ENCODE peak calls at places on chromosome 9, in four cellular contexts. M is thyroid gland; C is effector memory CD4-positive, alpha-beta T cell; Q is K562. A is an unnamed sample.

GRCh38 chr9:136105398-136106135 is 10.5 kb upstream of the NACC2 start:
- DNase-seq in M (no peak), C (no peak), Q (no peak), A (no peak)

GRCh38 chr9:125985998-125986655 is 239.0 kb downstream of the PBX3 start:
- DNase-seq in M (no peak), C (no peak), Q (no peak), A (peak; percentile 36)

GRCh38 chr9:7216004-7216821 is 458.4 kb downstream of the KDM4C start:
- DNase-seq in M (no peak), C (no peak), Q (no peak), A (no peak)

GRCh38 chr9:24245988-24246387 is 299.7 kb downstream of the IZUMO3 start:
- DNase-seq in M (no peak), C (no peak), Q (no peak), A (peak; percentile 7)

GRCh38 chr9:4832786-4833579 is 40.2 kb downstream of the RCL1 start:
- DNase-seq in M (no peak), C (no peak), Q (no peak), A (no peak)

GRCh38 chr9:122821278-122821952 is 7.0 kb downstream of the PDCL start:
- DNase-seq in M (peak; percentile 17), C (no peak), Q (no peak), A (no peak)

GRCh38 chr9:68981825-68982224 is 32.1 kb downstream of the PRKACG start:
- DNase-seq in M (no peak), C (no peak), Q (no peak), A (no peak)

GRCh38 chr9:37293664-37294524 is 128.6 kb upstream of the GRHPR start:
- DNase-seq in M (no peak), C (no peak), Q (no peak), A (no peak)

GRCh38 chr9:34279431-34279830 is 49.6 kb downstream of the KIF24 start:
- DNase-seq in M (no peak), C (no peak), Q (no peak), A (no peak)

GRCh38 chr9:16369427-16369826 is 501.0 kb downstream of the BNC2 start:
- DNase-seq in M (no peak), C (no peak), Q (no peak), A (no peak)

DNA sequence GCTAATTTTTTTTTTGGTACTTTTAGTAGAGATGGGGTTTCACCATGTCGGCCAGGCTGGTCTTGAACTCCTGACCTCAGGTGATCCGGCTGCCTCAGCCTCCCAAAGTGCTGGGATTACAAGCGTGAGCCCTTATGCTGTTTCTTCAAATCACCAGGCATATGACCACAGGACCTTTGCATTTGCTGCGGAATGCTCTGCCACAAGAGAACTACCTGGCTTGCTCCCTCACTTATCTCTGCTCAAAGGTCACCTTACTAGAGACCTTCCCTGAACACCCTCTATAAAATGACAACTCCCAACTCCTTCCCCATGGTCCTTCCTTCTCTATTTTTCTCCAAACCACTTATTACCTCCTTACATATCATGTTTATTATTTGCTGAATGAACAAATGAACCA is 1.4 kb downstream of the ZER1 start:
- DNase-seq in M (no peak), C (no peak), Q (no peak), A (no peak)
- H3K4me3 ChIP-seq in M (no peak overlapping the region), C (no peak overlapping the region), Q (peak overlapping the region; percentile 79), A (no peak overlapping the region)

GRCh38 chr9:78314550-78314949 is 17.6 kb downstream of the PSAT1 start:
- DNase-seq in M (no peak), C (no peak), Q (no peak), A (no peak)
- H3K36me3 ChIP-seq in M (no peaks in the 10 kb centered on the region), C (peaks cover 2% of the 10 kb centered on the region), Q (peaks cover 58% of the 10 kb centered on the region), A (peaks cover 71% of the 10 kb centered on the region)

DNA sequence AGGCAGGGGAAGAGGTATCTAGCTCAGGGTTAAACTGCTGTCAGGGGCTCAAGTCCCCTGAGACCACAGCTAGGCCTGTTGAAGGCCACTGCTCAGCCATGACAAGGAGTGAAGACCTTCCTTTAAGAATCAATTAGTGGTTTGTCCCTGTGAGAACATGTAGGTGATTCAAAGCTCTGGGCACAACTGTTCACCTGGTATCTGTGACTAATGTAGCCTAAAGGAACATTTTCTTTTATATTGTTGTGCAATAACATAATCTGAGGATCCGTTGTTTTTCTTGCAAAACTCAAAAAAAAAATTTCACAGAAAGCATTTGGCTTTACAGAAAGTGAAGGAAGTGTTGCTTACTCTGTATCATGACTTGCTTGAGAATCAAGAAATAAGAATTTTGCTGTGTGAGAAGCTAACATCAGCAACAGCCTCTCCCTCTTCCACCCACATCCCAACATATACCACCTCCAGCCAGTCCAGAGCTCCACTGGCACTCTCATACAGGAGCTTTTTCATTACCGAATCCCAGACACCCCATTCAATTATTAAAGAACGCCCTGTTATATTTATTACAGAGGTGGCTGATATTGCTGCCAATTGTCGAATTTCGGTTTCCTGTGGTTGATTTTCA is 807.0 kb downstream of the TLE4 start:
- DNase-seq in M (no peak), C (no peak), Q (no peak), A (no peak)
- H3K27me3 ChIP-seq in M (no peaks in the 10 kb centered on the region), C (no peaks in the 10 kb centered on the region), Q (no peaks in the 10 kb centered on the region), A (no peaks in the 10 kb centered on the region)

GRCh38 chr9:91117474-91117891 is 244.2 kb downstream of the AUH start:
- DNase-seq in M (no peak), C (no peak), Q (no peak), A (peak; percentile 52)

GRCh38 chr9:91116711-91117110 is 245.0 kb downstream of the AUH start:
- DNase-seq in M (no peak), C (no peak), Q (no peak), A (no peak)

GRCh38 chr9:91119147-91119546 is 242.6 kb downstream of the AUH start:
- DNase-seq in M (no peak), C (no peak), Q (no peak), A (peak; percentile 33)

GRCh38 chr9:91119679-91120078 is 242.0 kb downstream of the AUH start:
- DNase-seq in M (no peak), C (no peak), Q (no peak), A (no peak)

DNA sequence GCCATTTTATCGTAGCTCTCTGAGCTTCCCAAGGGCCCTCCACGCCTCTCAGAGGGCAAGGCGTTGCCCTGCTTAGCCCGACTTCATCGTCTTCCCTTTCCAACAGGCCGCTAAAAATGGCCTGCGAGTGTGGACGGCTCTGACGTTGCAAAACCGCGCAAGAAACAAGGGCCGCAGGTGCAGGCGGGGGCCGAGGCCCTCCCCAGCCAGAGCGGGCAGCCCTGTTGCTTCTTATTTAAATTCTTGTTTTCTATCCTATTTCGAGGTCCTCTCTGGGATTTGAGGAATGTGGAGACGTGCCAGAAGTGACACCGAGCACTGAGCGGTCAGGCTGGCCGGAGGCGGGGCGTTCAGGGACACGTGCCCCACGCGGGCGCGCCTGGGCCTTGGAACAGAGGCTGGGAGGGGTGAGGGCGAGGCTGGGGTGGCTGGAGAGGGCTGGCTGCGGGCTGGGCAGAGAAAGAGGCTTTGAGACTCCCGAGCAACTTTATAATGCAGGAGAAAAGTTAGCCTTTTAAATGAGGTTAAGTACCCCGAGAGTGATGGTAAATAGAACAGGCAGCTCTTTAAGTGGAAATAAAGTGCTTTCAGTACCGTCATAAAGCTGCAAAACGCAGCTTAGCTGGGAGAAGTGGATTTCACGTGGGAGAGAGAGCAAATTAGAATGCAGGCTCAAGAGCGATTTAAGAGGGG is 243.6 kb downstream of the AUH start:
- DNase-seq in M (peak; percentile 97), C (no peak), Q (no peak), A (peak; percentile 82)
- H3K4me3 ChIP-seq in M (no peak overlapping the region), C (no peak overlapping the region), Q (no peak overlapping the region), A (no peak overlapping the region)

A was measured in H7.